ENCODE peak calls at places on chromosomes 2 and 18, in seven cellular contexts. W, B, F, V, Y, R and P are unnamed samples.

GRCh38 chr2:43262239-43262638 is 35.8 kb upstream of the ZFP36L2 start:
- DNase-seq in W (no peak), B (no peak), F (no peak), V (no peak), Y (no peak), R (no peak), P (no peak)

GRCh38 chr18:32158108-32158624 is 31.7 kb upstream of the MEP1B start:
- DNase-seq in W (peak; percentile 85), B (peak; percentile 86), F (peak; percentile 23), V (peak; percentile 78), Y (peak; percentile 26), R (peak; percentile 67), P (peak; percentile 81)

GRCh38 chr2:86794866-86795265 is 4.2 kb upstream of the CD8A start:
- DNase-seq in W (no peak), B (no peak), F (no peak), V (no peak), Y (no peak), R (no peak), P (no peak)

GRCh38 chr2:108562274-108562673 is 28.0 kb downstream of the LIMS1 start:
- DNase-seq in W (no peak), B (no peak), F (no peak), V (no peak), Y (no peak), R (no peak), P (no peak)

GRCh38 chr2:8794923-8795825 is 42.2 kb downstream of the KIDINS220 start:
- DNase-seq in W (no peak), B (peak; percentile 2), F (no peak), V (no peak), Y (no peak), R (no peak), P (no peak)

GRCh38 chr2:138652378-138652777 is 127.8 kb downstream of the NXPH2 start:
- DNase-seq in W (no peak), B (no peak), F (no peak), V (peak; percentile 28), Y (no peak), R (no peak), P (no peak)

GRCh38 chr2:197315371-197315770 is 4.8 kb upstream of the ANKRD44 start:
- DNase-seq in W (no peak), B (no peak), F (no peak), V (no peak), Y (no peak), R (no peak), P (no peak)

GRCh38 chr2:13481201-13481600 is 764.5 kb downstream of the TRIB2 start:
- DNase-seq in W (no peak), B (no peak), F (no peak), V (peak; percentile 2), Y (no peak), R (no peak), P (no peak)

GRCh38 chr2:217798743-217799552 is 203.8 kb downstream of the TNS1 start:
- DNase-seq in W (peak; percentile 75), B (no peak), F (no peak), V (no peak), Y (no peak), R (no peak), P (no peak)

GRCh38 chr2:96143848-96144480 is 1.3 kb downstream of the DUSP2 start:
- DNase-seq in W (peak; percentile 84), B (no peak), F (peak; percentile 65), V (peak; percentile 56), Y (no peak), R (no peak), P (peak; percentile 19)

GRCh38 chr2:43276517-43276931 is 50.1 kb upstream of the ZFP36L2 start:
- DNase-seq in W (no peak), B (peak; percentile 93), F (no peak), V (no peak), Y (no peak), R (no peak), P (no peak)

GRCh38 chr2:1538663-1539062 is 125.4 kb downstream of the TPO start:
- DNase-seq in W (no peak), B (peak; percentile 12), F (no peak), V (no peak), Y (no peak), R (no peak), P (peak; percentile 71)

GRCh38 chr2:14628906-14629305 is 3.6 kb upstream of the LRATD1 start:
- DNase-seq in W (no peak), B (peak; percentile 61), F (no peak), V (peak; percentile 34), Y (no peak), R (no peak), P (no peak)

GRCh38 chr2:133506962-133507361 is 61.3 kb downstream of the NCKAP5 start:
- DNase-seq in W (no peak), B (no peak), F (no peak), V (no peak), Y (no peak), R (no peak), P (no peak)

GRCh38 chr2:205188516-205189138 is 493.7 kb upstream of the NRP2 start:
- DNase-seq in W (no peak), B (peak; percentile 77), F (no peak), V (no peak), Y (no peak), R (no peak), P (no peak)

GRCh38 chr2:224983719-224984388 is 58.4 kb downstream of the DOCK10 start:
- DNase-seq in W (no peak), B (no peak), F (no peak), V (no peak), Y (no peak), R (no peak), P (no peak)

GRCh38 chr2:64686283-64686956 is 32.7 kb upstream of the SERTAD2 start:
- DNase-seq in W (no peak), B (no peak), F (no peak), V (no peak), Y (no peak), R (no peak), P (no peak)

GRCh38 chr2:15640291-15640711 is 48.6 kb downstream of the DDX1 start:
- DNase-seq in W (no peak), B (peak; percentile 96), F (no peak), V (no peak), Y (no peak), R (no peak), P (no peak)

GRCh38 chr2:16508061-16508851 is 157.4 kb downstream of the CYRIA start:
- DNase-seq in W (no peak), B (no peak), F (peak; percentile 36), V (peak; percentile 68), Y (no peak), R (no peak), P (peak; percentile 46)

GRCh38 chr2:182744490-182744889 is 28.4 kb downstream of the DNAJC10 start:
- DNase-seq in W (no peak), B (no peak), F (no peak), V (no peak), Y (no peak), R (no peak), P (no peak)